ENCODE peak calls at places on chromosomes 6 and 20, in seven cellular contexts. O is ovary; F is naive thymus-derived CD4-positive, alpha-beta T cell; A is right lobe of liver; T is Panc1; Z is CD8-positive, alpha-beta memory T cell; R is psoas muscle. K is an unnamed sample. For H3K4me1, the result is how much of the 10 kb centered on the place peaks cover.

GRCh38 chr20:48657426-48658197 is 170.2 kb downstream of the PREX1 start:
- DNase-seq in O (peak), F (peak), A (peak), T (peak), Z (peak), R (peak), K (peak)

GRCh38 chr6:1554241-1554880 is 55.4 kb upstream of the FOXC1 start:
- DNase-seq in O (no peak), F (no peak), A (no peak), T (no peak), Z (no peak), R (no peak), K (no peak)

GRCh38 chr6:113763311-113763766 is 93.8 kb upstream of the MARCKS start:
- DNase-seq in O (no peak), F (no peak), A (no peak), T (no peak), Z (no peak), R (no peak), K (no peak)

GRCh38 chr6:142537612-142538478 is 236.0 kb downstream of the ADGRG6 start:
- DNase-seq in O (no peak), F (peak), A (no peak), T (no peak), Z (no peak), R (no peak), K (no peak)

GRCh38 chr6:26234421-26235239 is 130.4 kb upstream of the BTN3A2 start:
- DNase-seq in O (no peak), F (peak), A (no peak), T (no peak), Z (peak), R (no peak), K (peak)

GRCh38 chr6:34284563-34285545 is 36.0 kb upstream of the SMIM29 start:
- DNase-seq in O (peak), F (no peak), A (peak), T (no peak), Z (no peak), R (peak), K (peak)

GRCh38 chr20:53130819-53131218 is 158.7 kb downstream of the TSHZ2 start:
- DNase-seq in O (no peak), F (no peak), A (no peak), T (no peak), Z (no peak), R (no peak), K (no peak)

GRCh38 chr6:151565940-151566339 is 72.1 kb downstream of the CCDC170 start:
- DNase-seq in O (no peak), F (no peak), A (no peak), T (no peak), Z (no peak), R (no peak), K (no peak)

GRCh38 chr6:170093658-170094596 is 197.0 kb downstream of the DLL1 start:
- DNase-seq in O (no peak), F (no peak), A (no peak), T (no peak), Z (no peak), R (no peak), K (peak)

GRCh38 chr6:56693246-56693607 is 50.5 kb upstream of the DST start:
- DNase-seq in O (peak), F (no peak), A (peak), T (no peak), Z (no peak), R (peak), K (peak)

GRCh38 chr6:53252177-53252692 is 96.5 kb downstream of the ELOVL5 start:
- DNase-seq in O (no peak), F (no peak), A (no peak), T (no peak), Z (no peak), R (no peak), K (no peak)

GRCh38 chr6:96836579-96837137 is 619 bp downstream of the GPR63 start:
- DNase-seq in O (peak), F (peak), A (no peak), T (no peak), Z (no peak), R (no peak), K (no peak)

GRCh38 chr20:49914310-49915117 is 815 bp downstream of the SPATA2 start:
- DNase-seq in O (no peak), F (peak), A (no peak), T (no peak), Z (no peak), R (no peak), K (peak)

GRCh38 chr6:81786159-81786558 is 33.7 kb upstream of the TENT5A start:
- DNase-seq in O (no peak), F (no peak), A (no peak), T (no peak), Z (no peak), R (no peak), K (no peak)

GRCh38 chr6:126383203-126383602 is 43.3 kb downstream of the CENPW start:
- DNase-seq in O (no peak), F (no peak), A (no peak), T (no peak), Z (no peak), R (no peak), K (no peak)

GRCh38 chr6:41427642-41428401 is 92.4 kb downstream of the NCR2 start:
- DNase-seq in O (peak), F (no peak), A (peak), T (no peak), Z (no peak), R (peak), K (peak)

GRCh38 chr6:3841066-3841454 is 8.1 kb upstream of the FAM50B start:
- DNase-seq in O (no peak), F (no peak), A (no peak), T (no peak), Z (no peak), R (no peak), K (no peak)

GRCh38 chr20:38599410-38599882 is 2.2 kb upstream of the ARHGAP40 start:
- DNase-seq in O (no peak), F (no peak), A (peak), T (no peak), Z (no peak), R (peak), K (no peak)

GRCh38 chr6:7691675-7692452 is 34.0 kb upstream of the BMP6 start:
- DNase-seq in O (no peak), F (no peak), A (no peak), T (peak), Z (no peak), R (no peak), K (no peak)

DNA sequence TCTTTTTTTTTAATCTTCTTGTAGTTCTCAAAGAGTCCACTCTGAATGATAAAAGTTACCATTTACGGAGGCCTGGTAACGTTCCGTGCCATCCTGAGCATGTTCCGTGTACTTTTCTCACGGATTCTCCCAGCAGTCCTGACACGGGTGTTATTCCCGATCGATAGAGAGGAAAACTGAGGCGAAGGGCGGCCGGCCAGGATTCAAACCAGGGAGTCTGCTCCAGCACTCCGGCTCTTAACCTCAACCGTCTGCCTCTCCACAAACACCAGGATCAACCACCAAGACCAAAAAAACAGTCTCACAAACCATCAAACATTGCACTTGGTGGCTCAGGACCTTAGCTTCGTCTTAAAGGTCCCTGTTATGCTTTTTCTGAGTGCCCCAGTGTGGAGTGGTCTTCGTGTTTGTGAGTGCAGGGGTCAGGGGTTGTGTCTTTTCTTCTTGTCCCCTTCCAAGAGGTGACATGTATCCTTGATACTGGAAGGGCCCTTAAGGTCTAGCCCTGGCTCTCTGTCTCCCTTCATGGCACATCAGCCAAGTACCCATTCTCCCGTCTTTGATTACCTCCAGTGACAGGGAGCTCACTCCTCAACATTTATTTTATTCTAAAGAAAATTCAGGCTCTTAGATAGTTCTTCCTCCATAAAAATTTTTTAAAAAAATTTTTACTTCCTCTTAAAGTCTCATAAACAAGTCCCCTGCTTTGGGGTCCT is 35.1 kb downstream of the SRC start:
- DNase-seq in O (no peak), F (no peak), A (no peak), T (no peak), Z (no peak), R (no peak), K (no peak)
- H3K4me1 ChIP-seq in O (under half), F (under half), A (under half), T (under half), Z (under half), R (under half), K (under half)

GRCh38 chr6:32194825-32195651 is 2.6 kb upstream of the GPSM3 start:
- DNase-seq in O (peak), F (no peak), A (no peak), T (no peak), Z (no peak), R (no peak), K (no peak)

GRCh38 chr6:32192608-32193039 is at the start of gene GPSM3:
- DNase-seq in O (peak), F (peak), A (peak), T (no peak), Z (peak), R (peak), K (no peak)

GRCh38 chr6:32195902-32196681 is 3.6 kb upstream of the GPSM3 start:
- DNase-seq in O (peak), F (no peak), A (peak), T (no peak), Z (peak), R (peak), K (peak)

GRCh38 chr6:32195652-32195901 is 3.1 kb upstream of the GPSM3 start:
- DNase-seq in O (peak), F (peak), A (peak), T (peak), Z (peak), R (peak), K (peak)

GRCh38 chr6:32194388-32194787 is 1.9 kb upstream of the GPSM3 start:
- DNase-seq in O (no peak), F (no peak), A (no peak), T (no peak), Z (no peak), R (no peak), K (no peak)
- H3K4me1 ChIP-seq in O (under half), F (under half), A (under half), T (under half), Z (under half), R (under half), K (under half)

GRCh38 chr6:137233561-137234504 is 14.6 kb upstream of the IFNGR1 start:
- DNase-seq in O (no peak), F (no peak), A (no peak), T (no peak), Z (no peak), R (peak), K (peak)

GRCh38 chr6:137237413-137238170 is 18.4 kb upstream of the IFNGR1 start:
- DNase-seq in O (no peak), F (no peak), A (no peak), T (no peak), Z (no peak), R (no peak), K (no peak)

GRCh38 chr6:137234505-137234863 is 15.3 kb upstream of the IFNGR1 start:
- DNase-seq in O (no peak), F (peak), A (no peak), T (no peak), Z (no peak), R (no peak), K (no peak)

GRCh38 chr6:137236581-137237355 is 17.6 kb upstream of the IFNGR1 start:
- DNase-seq in O (no peak), F (no peak), A (no peak), T (no peak), Z (no peak), R (no peak), K (no peak)

GRCh38 chr6:137235686-137236085 is 16.5 kb upstream of the IFNGR1 start:
- DNase-seq in O (no peak), F (no peak), A (no peak), T (no peak), Z (no peak), R (no peak), K (no peak)
- H3K4me1 ChIP-seq in O (under half), F (under half), A (under half), T (under half), Z (half or more), R (under half), K (under half)

DNA sequence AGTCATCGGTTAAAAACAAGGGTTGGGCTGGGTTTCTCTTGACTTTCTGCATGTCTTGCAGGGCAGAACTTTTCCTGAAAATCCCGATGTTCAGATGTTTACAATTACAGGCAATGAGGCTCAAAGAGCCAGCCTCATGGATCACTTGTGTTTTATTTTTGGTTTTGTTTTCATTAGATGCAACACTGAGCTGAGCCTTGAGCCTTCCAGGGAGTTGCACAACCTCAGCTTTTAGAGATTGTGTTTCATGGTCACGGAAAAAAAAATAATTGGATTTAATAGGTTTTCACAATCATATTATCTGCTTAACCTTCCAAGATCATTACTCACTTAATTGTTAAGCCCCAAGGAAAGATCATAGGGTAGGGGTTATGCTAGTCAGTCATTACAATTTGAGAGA is 288.1 kb upstream of the PRDM1 start:
- DNase-seq in O (no peak), F (no peak), A (no peak), T (no peak), Z (no peak), R (no peak), K (peak)
- H3K4me1 ChIP-seq in O (under half), F (under half), A (under half), T (under half), Z (under half), R (half or more), K (under half)